ENCODE peak calls at places on chromosomes 13 and 19, in seven cellular contexts. O, N, L, B, K, T and Y are unnamed samples.

GRCh38 chr19:47096721-47097120 is 16.9 kb downstream of the ZC3H4 start:
- DNase-seq in O (no peak), N (no peak), L (no peak), B (no peak), K (no peak), T (peak; percentile 59), Y (no peak)

GRCh38 chr19:38842439-38843174 is 7.2 kb downstream of the HNRNPL start:
- DNase-seq in O (peak; percentile 62), N (no peak), L (no peak), B (no peak), K (no peak), T (peak; percentile 92), Y (peak; percentile 51)

GRCh38 chr13:23695711-23696512 is 125.7 kb downstream of the TNFRSF19 start:
- DNase-seq in O (peak; percentile 73), N (no peak), L (no peak), B (peak; percentile 37), K (no peak), T (peak; percentile 59), Y (peak; percentile 39)

GRCh38 chr13:90498816-90499215 is 848.7 kb upstream of the MIR17HG start:
- DNase-seq in O (no peak), N (no peak), L (no peak), B (no peak), K (no peak), T (no peak), Y (no peak)

GRCh38 chr13:71758823-71759222 is 108.2 kb downstream of the DACH1 start:
- DNase-seq in O (no peak), N (no peak), L (peak; percentile 65), B (no peak), K (no peak), T (no peak), Y (no peak)

GRCh38 chr19:40162104-40162503 is 29.1 kb upstream of the MAP3K10 start:
- DNase-seq in O (no peak), N (no peak), L (no peak), B (no peak), K (no peak), T (no peak), Y (no peak)

GRCh38 chr13:85665286-85665685 is 133.9 kb downstream of the SLITRK6 start:
- DNase-seq in O (no peak), N (no peak), L (no peak), B (no peak), K (no peak), T (no peak), Y (no peak)

GRCh38 chr19:57302020-57302465 is 18.2 kb upstream of the ZNF543 start:
- DNase-seq in O (no peak), N (no peak), L (no peak), B (no peak), K (no peak), T (no peak), Y (no peak)

GRCh38 chr13:98366959-98367358 is 189.9 kb upstream of the RNF113B start:
- DNase-seq in O (no peak), N (no peak), L (no peak), B (no peak), K (no peak), T (no peak), Y (no peak)

GRCh38 chr13:26585136-26585535 is 27.7 kb downstream of the WASF3 start:
- DNase-seq in O (no peak), N (no peak), L (peak; percentile 34), B (no peak), K (no peak), T (no peak), Y (no peak)

GRCh38 chr13:40146586-40147240 is 491.3 kb downstream of the COG6 start:
- DNase-seq in O (peak; percentile 41), N (no peak), L (no peak), B (no peak), K (no peak), T (no peak), Y (no peak)